ENCODE peak calls at places on chromosomes 7 and 10, in ten cellular contexts. P, O, R, U, K, J, D, X, S and E are unnamed samples.

GRCh38 chr10:90437452-90437851 is 420.4 kb downstream of the HTR7 start:
- DNase-seq in R (no peak), X (no peak), U (no peak), O (no peak), K (no peak), J (no peak), S (no peak), P (no peak), D (no peak), E (no peak)

GRCh38 chr10:11212285-11212684 is 194.6 kb downstream of the CELF2 start:
- DNase-seq in J (no peak), K (no peak), D (no peak), O (no peak), U (no peak), R (no peak), P (no peak), X (no peak), S (no peak), E (no peak)

GRCh38 chr7:16669581-16669980 is 23.6 kb downstream of the BZW2 start:
- DNase-seq in U (no peak), R (no peak), J (no peak), K (no peak), O (no peak), S (no peak), D (no peak), P (peak; percentile 62), X (no peak), E (no peak)

GRCh38 chr10:132248455-132249231 is 59.1 kb downstream of the STK32C start:
- DNase-seq in D (no peak), P (no peak), X (peak; percentile 61), O (no peak), K (no peak), S (no peak), J (no peak), U (peak; percentile 53), R (no peak), E (peak; percentile 56)

GRCh38 chr10:9260690-9261089 is 1206.2 kb downstream of the GATA3 start:
- DNase-seq in X (no peak), K (no peak), U (no peak), P (no peak), S (no peak), O (no peak), R (no peak), D (no peak), J (no peak), E (no peak)

GRCh38 chr10:133335238-133336122 is 1.2 kb downstream of the CALY start:
- DNase-seq in J (peak; percentile 81), U (peak; percentile 62), K (no peak), D (peak; percentile 43), P (peak; percentile 61), X (no peak), R (no peak), O (no peak), S (no peak), E (peak; percentile 74)

GRCh38 chr7:11237742-11238141 is 264.1 kb downstream of the PHF14 start:
- DNase-seq in O (no peak), P (no peak), J (no peak), S (no peak), X (no peak), D (no peak), K (no peak), R (no peak), U (no peak), E (no peak)

GRCh38 chr7:5528815-5529442 is 105.3 kb upstream of the TNRC18 start:
- DNase-seq in J (no peak), D (no peak), P (no peak), K (peak; percentile 84), S (no peak), R (no peak), O (no peak), U (no peak), X (no peak), E (peak; percentile 41)

GRCh38 chr7:150945171-150945852 is 32.8 kb downstream of the KCNH2 start:
- DNase-seq in J (no peak), D (peak; percentile 8), U (no peak), O (no peak), K (peak; percentile 64), S (no peak), X (peak; percentile 49), P (no peak), R (no peak), E (peak; percentile 42)

GRCh38 chr10:103818110-103818509 is 37.3 kb downstream of the SH3PXD2A start:
- DNase-seq in P (no peak), S (no peak), D (no peak), U (no peak), J (no peak), R (no peak), X (no peak), K (peak; percentile 14), O (no peak), E (no peak)

GRCh38 chr7:129902788-129903422 is 49.9 kb downstream of the UBE2H start:
- DNase-seq in J (no peak), P (no peak), R (no peak), D (no peak), S (no peak), K (no peak), O (no peak), U (no peak), X (no peak), E (no peak)

GRCh38 chr7:66307591-66308215 is 102.6 kb downstream of the TPST1 start:
- DNase-seq in R (no peak), O (no peak), J (no peak), K (no peak), D (no peak), U (no peak), S (peak; percentile 92), P (peak; percentile 83), X (no peak), E (no peak)

GRCh38 chr7:3943779-3944520 is 642.9 kb downstream of the SDK1 start:
- DNase-seq in R (no peak), D (no peak), J (no peak), X (no peak), U (no peak), S (no peak), P (no peak), K (no peak), O (no peak), E (no peak)

GRCh38 chr10:24444337-24444736 is 235.4 kb downstream of the KIAA1217 start:
- DNase-seq in O (no peak), R (no peak), S (no peak), P (peak; percentile 96), J (no peak), D (no peak), U (no peak), X (no peak), K (no peak), E (no peak)

GRCh38 chr7:151085691-151086620 is at the start of gene AGAP3:
- DNase-seq in O (peak; percentile 85), K (peak; percentile 94), P (peak; percentile 70), X (peak; percentile 84), D (peak; percentile 77), S (peak; percentile 75), J (peak; percentile 87), U (peak; percentile 90), R (no peak), E (peak; percentile 92)

GRCh38 chr10:127500098-127500497 is 49.0 kb upstream of the NPS start:
- DNase-seq in P (no peak), D (no peak), J (no peak), K (no peak), S (no peak), O (no peak), R (no peak), U (no peak), X (no peak), E (no peak)

GRCh38 chr10:127492607-127493250 is 56.4 kb upstream of the NPS start:
- DNase-seq in J (no peak), O (no peak), K (no peak), R (no peak), D (no peak), S (no peak), P (no peak), U (no peak), X (no peak), E (no peak)

GRCh38 chr10:127496045-127496444 is 53.1 kb upstream of the NPS start:
- DNase-seq in P (no peak), R (no peak), J (no peak), U (no peak), K (no peak), X (no peak), O (no peak), D (no peak), S (no peak), E (no peak)

DNA sequence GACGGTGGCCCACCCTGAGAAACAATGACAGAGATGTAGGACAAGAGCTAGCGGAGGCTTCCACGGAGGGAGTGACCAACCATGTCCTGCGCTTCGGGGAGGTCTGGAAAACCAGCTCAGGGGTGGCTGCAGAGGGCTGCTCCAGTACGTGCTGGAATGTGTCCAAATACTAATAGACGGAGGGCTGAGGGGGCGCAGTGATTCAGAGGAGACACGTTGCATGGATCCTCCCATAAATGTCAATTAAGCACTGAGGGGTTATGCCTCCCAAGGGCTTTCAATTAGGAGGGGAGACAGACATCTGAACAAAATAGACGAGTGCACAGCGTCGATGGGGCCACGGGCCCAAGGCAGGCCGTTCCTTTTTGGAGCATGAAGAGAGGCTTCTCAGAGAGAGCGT is 51.0 kb upstream of the NPS start:
- DNase-seq in P (no peak), S (no peak), X (no peak), J (no peak), R (no peak), D (no peak), K (no peak), U (no peak), O (no peak), E (no peak)
- H3K27me3 ChIP-seq in P (no peaks in the 10 kb centered on the region), S (peaks cover 48% of the 10 kb centered on the region), X (no peaks in the 10 kb centered on the region), J (no peaks in the 10 kb centered on the region), R (no peaks in the 10 kb centered on the region), D (no peaks in the 10 kb centered on the region), K (no peaks in the 10 kb centered on the region), U (peaks cover 7% of the 10 kb centered on the region), O (no peaks in the 10 kb centered on the region), E (no peaks in the 10 kb centered on the region)

DNA sequence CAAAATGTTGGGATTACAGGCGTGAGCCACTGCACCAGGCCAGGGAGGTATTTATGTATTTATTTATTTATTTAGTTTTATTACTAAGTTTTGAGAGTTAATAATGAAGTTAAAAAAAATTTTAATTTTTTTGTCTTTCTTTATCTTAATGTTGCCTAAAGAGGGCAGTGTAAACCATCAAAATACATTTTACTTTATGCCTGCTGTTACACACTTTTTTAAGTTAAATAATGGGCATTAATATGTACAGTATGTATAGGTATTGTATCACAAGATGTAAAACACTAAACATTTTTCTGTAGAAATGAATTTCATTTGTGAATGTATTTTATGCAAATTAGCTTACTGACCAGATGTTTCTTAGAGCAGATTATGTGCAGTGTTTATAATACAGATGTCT is 129.4 kb downstream of the AASS start:
- DNase-seq in J (no peak), K (no peak), R (no peak), X (no peak), U (no peak), D (no peak), P (no peak), O (no peak), S (no peak), E (no peak)
- TF ChIP-seq CTCF in J (no peak), K (no peak), R (no peak), X (no peak), U (no peak), D (no peak), P (peak; percentile 31), O (no peak), S (no peak), E (no peak)

GRCh38 chr10:97975598-97975997 is 54.8 kb downstream of the CRTAC1 start:
- DNase-seq in O (no peak), S (no peak), R (no peak), J (no peak), P (no peak), U (no peak), D (no peak), K (no peak), X (no peak), E (no peak)
- TF ChIP-seq POLR2A in O (no peak), S (no peak), R (no peak), J (no peak), P (no peak), U (no peak), D (no peak), K (no peak), X (no peak), E (no peak)

GRCh38 chr10:48655426-48656240 is 29.0 kb upstream of the WDFY4 start:
- DNase-seq in U (peak; percentile 69), X (peak; percentile 80), D (no peak), J (peak; percentile 64), O (peak; percentile 33), K (peak; percentile 80), S (no peak), R (no peak), P (peak; percentile 42), E (no peak)
- H3K27me3 ChIP-seq in U (peaks cover 7% of the 10 kb centered on the region), X (no peaks in the 10 kb centered on the region), D (peaks cover 4% of the 10 kb centered on the region), J (no peaks in the 10 kb centered on the region), O (no peaks in the 10 kb centered on the region), K (no peaks in the 10 kb centered on the region), S (peaks cover 19% of the 10 kb centered on the region), R (no peaks in the 10 kb centered on the region), P (peaks cover 5% of the 10 kb centered on the region), E (no peaks in the 10 kb centered on the region)